ENCODE peak calls at places on chromosomes 7 and 10, in four cellular contexts. I is small intestine, G is mammary epithelial cell, H is Panc1. O is an unnamed sample. For H3K4me1 and H3K36me3, the result is how much of the 10 kb centered on the place peaks cover.

GRCh38 chr7:87599336-87599735 is 1.3 kb downstream of the ABCB1 start:
- DNase-seq in I (peak), G (no peak), H (no peak), O (no peak)

GRCh38 chr7:151342102-151342646 is 562 bp downstream of the NUB1 start:
- DNase-seq in I (peak), G (no peak), H (no peak), O (no peak)

GRCh38 chr7:105643384-105643783 is 62.1 kb upstream of the EFCAB10 start:
- DNase-seq in I (no peak), G (no peak), H (no peak), O (no peak)

GRCh38 chr10:126115021-126115610 is 218.8 kb downstream of the FANK1 start:
- DNase-seq in I (no peak), G (no peak), H (no peak), O (no peak)

GRCh38 chr10:70440296-70441160 is 953 bp downstream of the NODAL start:
- DNase-seq in I (no peak), G (no peak), H (no peak), O (peak)

GRCh38 chr10:59346321-59346720 is 16.0 kb downstream of the FAM13C start:
- DNase-seq in I (no peak), G (no peak), H (no peak), O (no peak)

GRCh38 chr10:95026461-95026860 is 42.8 kb downstream of the CYP2C8 start:
- DNase-seq in I (no peak), G (no peak), H (no peak), O (peak)

GRCh38 chr10:59047180-59047579 is 129.3 kb upstream of the PHYHIPL start:
- DNase-seq in I (peak), G (no peak), H (no peak), O (no peak)

GRCh38 chr10:125850766-125851731 is 27.7 kb downstream of the BCCIP start:
- DNase-seq in I (no peak), G (no peak), H (no peak), O (no peak)

GRCh38 chr7:157053118-157053517 is 42.7 kb upstream of the MNX1 start:
- DNase-seq in I (no peak), G (no peak), H (no peak), O (no peak)

GRCh38 chr10:14958872-14959220 is 342 bp upstream of the MEIG1 start:
- DNase-seq in I (no peak), G (no peak), H (no peak), O (no peak)

GRCh38 chr7:113963356-113963755 is 44.5 kb upstream of the PPP1R3A start:
- DNase-seq in I (no peak), G (no peak), H (no peak), O (no peak)

GRCh38 chr10:51965451-51965850 is 266.1 kb upstream of the CSTF2T start:
- DNase-seq in I (no peak), G (no peak), H (no peak), O (no peak)

GRCh38 chr10:16717617-16718395 is 99.4 kb downstream of the RSU1 start:
- DNase-seq in I (no peak), G (no peak), H (no peak), O (no peak)

DNA sequence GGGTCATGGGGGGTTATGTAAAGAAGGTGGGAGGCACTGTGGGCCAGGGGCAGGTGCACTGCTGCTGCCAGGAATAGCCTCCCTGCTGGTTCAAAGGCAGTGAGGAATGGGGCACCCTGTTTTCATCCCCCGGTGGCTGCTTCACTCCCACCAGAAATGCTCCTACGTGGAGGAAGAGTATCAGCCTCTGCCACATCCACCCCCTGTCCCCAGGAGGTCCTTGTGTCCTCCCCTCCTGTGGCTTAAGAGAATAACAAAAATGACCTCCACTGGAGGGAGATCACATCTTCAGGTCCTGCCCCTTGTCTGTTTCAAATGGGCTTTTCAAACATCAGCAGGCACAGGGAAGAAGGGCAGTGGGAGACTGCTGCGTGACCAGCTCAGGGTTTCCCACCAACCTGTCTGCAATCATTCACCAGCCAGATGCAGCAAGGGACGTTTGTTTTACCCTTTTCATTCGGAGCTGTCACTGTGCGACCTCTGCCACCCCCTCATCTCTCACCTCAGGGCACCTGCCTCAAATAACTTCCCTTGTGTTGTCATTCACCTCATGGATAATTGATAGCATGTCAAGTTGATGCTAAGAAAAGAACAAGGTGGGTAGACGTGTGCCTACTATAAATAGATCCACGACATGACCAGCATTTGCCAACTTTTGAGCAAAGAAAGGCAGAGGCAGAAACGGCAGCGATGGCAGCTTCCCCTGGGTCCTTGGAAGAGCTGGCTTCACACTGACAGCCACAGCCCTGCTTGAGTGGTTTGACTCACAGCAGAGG is 92.5 kb downstream of the DGKI start:
- DNase-seq in I (no peak), G (no peak), H (no peak), O (peak)
- H3K4me3 ChIP-seq in I (no peak), G (no peak), H (no peak), O (no peak)

GRCh38 chr10:74072503-74072902 is 74.6 kb downstream of the VCL start:
- DNase-seq in I (no peak), G (peak), H (peak), O (no peak)

GRCh38 chr10:74075906-74076305 is 74.7 kb downstream of the AP3M1 start:
- DNase-seq in I (no peak), G (no peak), H (no peak), O (no peak)

GRCh38 chr10:74076961-74077360 is 73.7 kb downstream of the AP3M1 start:
- DNase-seq in I (no peak), G (no peak), H (no peak), O (no peak)

GRCh38 chr10:74067373-74068370 is 69.8 kb downstream of the VCL start:
- DNase-seq in I (no peak), G (no peak), H (no peak), O (no peak)

DNA sequence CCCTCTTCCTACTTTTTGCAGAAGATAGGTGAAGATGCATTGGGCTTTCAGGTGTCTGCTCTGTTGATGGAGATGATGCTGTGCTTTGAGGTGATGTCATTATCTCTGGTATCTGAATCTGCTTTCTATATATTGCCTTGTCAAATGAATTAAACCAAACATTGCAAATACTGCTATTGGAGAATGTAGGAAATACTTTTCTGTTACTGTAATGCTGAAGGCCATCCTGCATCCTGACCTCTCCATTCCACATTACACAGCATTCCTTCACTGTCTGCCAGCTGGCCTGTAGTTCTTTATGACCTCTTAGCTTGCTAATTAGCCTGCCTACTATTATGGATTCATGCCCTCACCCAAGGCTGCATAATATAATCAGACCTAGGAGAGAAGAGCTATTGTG is 73.2 kb downstream of the VCL start:
- DNase-seq in I (no peak), G (no peak), H (no peak), O (no peak)
- H3K4me1 ChIP-seq in I (under half), G (under half), H (under half), O (under half)

GRCh38 chr10:73840403-73841301 is 29.3 kb upstream of the NDST2 start:
- DNase-seq in I (no peak), G (no peak), H (no peak), O (no peak)
- H3K36me3 ChIP-seq in I (under half), G (under half), H (under half), O (half or more)

GRCh38 chr10:13705526-13706169 is 118.9 kb downstream of the PRPF18 start:
- DNase-seq in I (no peak), G (peak), H (no peak), O (no peak)
- H3K4me3 ChIP-seq in I (no peak), G (peak), H (no peak), O (peak)

DNA sequence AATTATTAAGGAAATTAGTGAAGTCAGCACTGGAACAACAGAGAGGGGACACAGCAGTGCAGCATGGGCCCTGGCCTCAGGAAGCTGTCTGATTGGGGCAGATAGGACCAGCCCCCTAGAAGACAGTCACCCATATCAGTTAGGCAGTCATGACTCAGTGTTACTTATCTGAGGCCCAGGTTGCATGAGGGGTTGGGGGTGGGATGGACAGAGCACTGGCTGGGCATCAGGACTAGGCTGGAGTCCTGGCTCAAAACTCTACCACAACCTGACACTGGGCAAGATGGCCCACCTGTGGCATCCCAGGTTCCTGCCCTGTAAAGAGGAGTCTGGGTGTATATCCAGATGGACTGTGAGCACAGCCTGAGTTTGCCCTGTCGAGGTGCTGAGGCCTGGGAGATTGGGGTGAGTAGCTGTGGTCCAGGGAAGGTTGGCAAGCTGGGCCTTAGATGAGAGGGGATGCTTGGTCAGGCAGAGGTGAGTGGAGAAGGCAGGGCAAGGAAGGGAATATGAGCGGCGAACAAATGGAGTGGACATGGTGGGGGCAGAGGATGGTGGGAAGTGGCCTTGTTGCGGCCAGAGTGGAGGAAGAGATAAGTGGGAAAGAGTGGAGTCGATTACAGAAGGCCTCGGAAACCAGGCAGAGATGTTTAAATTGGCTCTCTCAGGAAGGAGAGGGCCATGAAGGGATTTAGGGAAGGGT is 37.5 kb downstream of the HK1 start:
- DNase-seq in I (no peak), G (no peak), H (no peak), O (no peak)
- H3K4me1 ChIP-seq in I (under half), G (under half), H (under half), O (under half)

DNA sequence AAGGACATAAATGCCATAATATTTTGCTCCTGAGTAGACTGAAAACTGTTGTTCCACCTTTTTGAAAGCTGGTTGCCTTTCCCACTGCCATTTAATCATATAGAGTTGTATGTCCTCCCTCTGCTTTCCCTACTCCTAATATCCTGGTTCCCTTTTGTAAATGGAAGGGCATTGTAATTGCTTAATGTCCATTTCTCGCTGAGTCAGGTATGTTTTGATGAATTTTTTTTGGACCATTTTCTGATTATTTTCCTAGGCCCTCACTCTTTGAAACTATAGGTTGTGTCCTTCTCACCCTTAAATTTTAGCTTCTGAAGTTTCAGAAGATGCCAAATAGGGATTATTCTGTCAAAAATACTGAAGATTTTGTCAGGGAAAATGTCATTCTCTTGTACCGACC is 45.5 kb downstream of the WAC start:
- DNase-seq in I (no peak), G (no peak), H (no peak), O (no peak)
- H3K36me3 ChIP-seq in I (under half), G (under half), H (under half), O (under half)

GRCh38 chr10:33132626-33133025 is 174.6 kb upstream of the ITGB1 start:
- DNase-seq in I (no peak), G (no peak), H (no peak), O (no peak)

GRCh38 chr10:33129181-33129928 is 171.3 kb upstream of the ITGB1 start:
- DNase-seq in I (no peak), G (peak), H (no peak), O (peak)

GRCh38 chr10:33127622-33128021 is 169.6 kb upstream of the ITGB1 start:
- DNase-seq in I (no peak), G (no peak), H (no peak), O (no peak)

GRCh38 chr10:33126742-33127141 is 168.7 kb upstream of the ITGB1 start:
- DNase-seq in I (no peak), G (no peak), H (no peak), O (no peak)

DNA sequence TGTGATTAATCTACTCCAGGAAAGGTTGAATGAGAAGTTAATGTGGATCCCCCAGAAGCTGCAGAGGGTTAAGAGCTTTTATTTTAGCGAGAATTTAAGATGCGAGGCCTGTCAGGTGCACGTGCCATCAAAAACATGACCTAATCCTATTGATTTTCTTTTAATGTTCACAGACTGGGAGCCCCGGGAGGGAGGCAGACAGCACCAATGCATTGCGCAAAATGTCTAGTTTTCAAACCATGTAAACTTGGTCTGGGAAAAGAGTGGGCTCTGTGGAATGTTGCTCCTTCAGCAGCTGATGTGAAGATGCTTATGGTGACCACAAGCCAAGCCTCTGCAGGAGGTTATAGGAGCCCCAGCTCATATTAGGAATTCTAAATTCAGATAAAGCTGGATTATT is 172.0 kb upstream of the ITGB1 start:
- DNase-seq in I (no peak), G (no peak), H (no peak), O (no peak)
- H3K4me3 ChIP-seq in I (no peak), G (no peak), H (no peak), O (no peak)

GRCh38 chr7:27146491-27147210 is 923 bp downstream of the HOXA6 start:
- DNase-seq in I (no peak), G (no peak), H (no peak), O (no peak)

GRCh38 chr7:27143950-27144798 is 693 bp upstream of the HOXA5 start:
- DNase-seq in I (no peak), G (peak), H (no peak), O (no peak)

GRCh38 chr7:27145884-27146401 is 1.6 kb downstream of the HOXA6 start:
- DNase-seq in I (no peak), G (no peak), H (no peak), O (no peak)

GRCh38 chr7:27144799-27145166 is 1.3 kb upstream of the HOXA5 start:
- DNase-seq in I (no peak), G (peak), H (no peak), O (peak)

DNA sequence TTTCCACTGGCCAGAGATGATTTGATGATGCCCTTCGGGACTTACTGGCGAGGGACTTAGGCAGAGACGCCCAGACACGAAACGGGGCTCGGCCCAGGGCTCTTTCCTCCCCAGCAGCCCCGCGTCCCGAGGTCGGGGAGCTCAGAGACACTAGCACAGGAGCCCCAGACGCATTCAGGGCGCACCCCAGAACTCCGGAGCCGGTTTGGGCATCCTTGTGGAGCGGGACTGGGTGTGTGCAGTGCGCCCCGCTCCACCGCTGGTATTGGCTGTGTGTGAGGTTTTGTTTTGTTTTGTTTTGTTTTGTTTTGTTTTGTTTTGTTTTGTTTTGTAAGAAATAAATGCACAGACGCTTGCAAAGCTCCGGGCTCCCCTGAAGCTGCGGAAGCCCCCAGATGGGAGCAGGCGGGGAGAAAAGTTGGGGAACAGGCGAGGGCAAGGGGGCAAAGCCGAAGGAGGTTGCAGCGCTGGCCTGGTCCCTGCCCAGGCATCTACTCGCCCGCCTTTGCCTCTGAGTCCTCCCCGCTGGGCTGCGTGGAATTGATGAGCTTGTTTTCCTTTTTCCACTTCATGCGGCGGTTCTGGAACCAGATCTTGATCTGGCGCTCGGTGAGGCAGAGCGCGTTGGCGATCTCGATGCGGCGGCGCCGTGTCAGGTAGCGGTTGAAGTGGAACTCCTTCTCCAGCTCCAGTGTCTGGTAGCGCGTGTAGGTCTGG is 1.8 kb upstream of the HOXA5 start:
- DNase-seq in I (no peak), G (peak), H (no peak), O (peak)
- H3K4me1 ChIP-seq in I (under half), G (half or more), H (under half), O (under half)

DNA sequence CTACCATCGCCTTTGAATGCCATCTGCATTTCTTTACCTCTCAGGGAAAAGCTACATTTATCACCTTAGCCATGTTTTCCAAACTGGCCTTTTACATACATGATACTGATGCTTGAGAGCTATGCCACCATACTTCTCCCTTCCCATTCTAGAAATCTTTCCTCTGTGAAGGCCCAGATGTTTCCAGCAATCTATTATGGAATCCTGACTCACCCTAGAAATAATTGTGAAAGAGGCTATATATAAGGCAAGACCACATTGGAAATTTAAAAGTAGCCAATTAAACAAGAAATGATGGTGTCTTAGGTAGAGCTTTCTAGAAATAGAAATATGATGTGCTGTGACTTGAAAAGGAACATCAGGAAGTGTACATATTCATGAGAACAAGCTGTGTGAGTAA is 389.7 kb downstream of the INHBA start:
- DNase-seq in I (no peak), G (no peak), H (no peak), O (no peak)
- H3K36me3 ChIP-seq in I (under half), G (under half), H (under half), O (under half)

O was measured in left lung.